ENCODE peak calls at places on chromosomes 13 and 19, in seven cellular contexts. Q, M, P, N, W, S and T are unnamed samples.

GRCh38 chr13:49560270-49561063 is 24.9 kb downstream of the RCBTB1 start:
- DNase-seq in Q (no peak), M (no peak), P (no peak), N (no peak), W (no peak), S (no peak), T (peak)

GRCh38 chr13:77871596-77871995 is 47.0 kb downstream of the EDNRB start:
- DNase-seq in Q (no peak), M (no peak), P (no peak), N (no peak), W (no peak), S (no peak), T (no peak)

GRCh38 chr19:27780367-27781065 is 1432.4 kb downstream of the UQCRFS1 start:
- DNase-seq in Q (no peak), M (no peak), P (no peak), N (no peak), W (no peak), S (no peak), T (no peak)

GRCh38 chr13:114064516-114065140 is 67.8 kb downstream of the RASA3 start:
- DNase-seq in Q (no peak), M (no peak), P (no peak), N (peak), W (no peak), S (peak), T (no peak)

GRCh38 chr19:12779162-12779993 is 4.0 kb upstream of the HOOK2 start:
- DNase-seq in Q (no peak), M (no peak), P (peak), N (peak), W (no peak), S (no peak), T (no peak)

GRCh38 chr13:98528663-98529064 is 48.2 kb downstream of the STK24 start:
- DNase-seq in Q (no peak), M (no peak), P (no peak), N (no peak), W (no peak), S (no peak), T (no peak)

GRCh38 chr13:94595006-94595942 is 678 bp downstream of the TGDS start:
- DNase-seq in Q (no peak), M (no peak), P (no peak), N (no peak), W (no peak), S (no peak), T (peak)

GRCh38 chr19:28652790-28653189 is 560.2 kb downstream of the UQCRFS1 start:
- DNase-seq in Q (no peak), M (no peak), P (no peak), N (no peak), W (no peak), S (no peak), T (no peak)

GRCh38 chr19:57099199-57099661 is 20.6 kb upstream of the USP29 start:
- DNase-seq in Q (no peak), M (no peak), P (peak), N (peak), W (no peak), S (peak), T (peak)

GRCh38 chr13:51000576-51001260 is 91.1 kb downstream of the RNASEH2B start:
- DNase-seq in Q (peak), M (no peak), P (no peak), N (peak), W (peak), S (no peak), T (no peak)

GRCh38 chr13:40668335-40668734 is 1.9 kb upstream of the FOXO1 start:
- DNase-seq in Q (peak), M (no peak), P (peak), N (peak), W (no peak), S (no peak), T (peak)

GRCh38 chr19:10402441-10403038 is 802 bp downstream of the CDC37 start:
- DNase-seq in Q (no peak), M (no peak), P (no peak), N (peak), W (no peak), S (peak), T (no peak)

GRCh38 chr13:65808061-65808460 is 1422.1 kb downstream of the PCDH9 start:
- DNase-seq in Q (no peak), M (no peak), P (no peak), N (no peak), W (no peak), S (no peak), T (no peak)

GRCh38 chr19:29665215-29665825 is at the start of gene PLEKHF1:
- DNase-seq in Q (peak), M (peak), P (peak), N (peak), W (no peak), S (peak), T (peak)

GRCh38 chr13:66264976-66265375 is 965.2 kb downstream of the PCDH9 start:
- DNase-seq in Q (no peak), M (no peak), P (no peak), N (no peak), W (no peak), S (no peak), T (no peak)

GRCh38 chr13:101915755-101916107 is 463.3 kb downstream of the ITGBL1 start:
- DNase-seq in Q (no peak), M (no peak), P (no peak), N (no peak), W (no peak), S (no peak), T (no peak)

GRCh38 chr13:99322297-99323103 is 15.3 kb upstream of the GPR183 start:
- DNase-seq in Q (no peak), M (no peak), P (no peak), N (no peak), W (no peak), S (no peak), T (no peak)

GRCh38 chr19:47701717-47702552 is 11.3 kb upstream of the EHD2 start:
- DNase-seq in Q (no peak), M (no peak), P (peak), N (no peak), W (no peak), S (no peak), T (no peak)

GRCh38 chr19:31268751-31269150 is 80.5 kb downstream of the TSHZ3 start:
- DNase-seq in Q (no peak), M (no peak), P (peak), N (no peak), W (no peak), S (no peak), T (no peak)

GRCh38 chr19:39796000-39796498 is 17.4 kb downstream of the LEUTX start:
- DNase-seq in Q (no peak), M (no peak), P (no peak), N (no peak), W (no peak), S (no peak), T (no peak)

GRCh38 chr19:13337181-13337580 is 169.1 kb downstream of the CACNA1A start:
- DNase-seq in Q (no peak), M (no peak), P (no peak), N (no peak), W (no peak), S (no peak), T (no peak)

GRCh38 chr13:65336916-65337315 is 1893.2 kb downstream of the PCDH9 start:
- DNase-seq in Q (no peak), M (no peak), P (no peak), N (no peak), W (no peak), S (no peak), T (no peak)

GRCh38 chr13:33937373-33938087 is 119.6 kb downstream of the RFC3 start:
- DNase-seq in Q (no peak), M (no peak), P (no peak), N (no peak), W (no peak), S (no peak), T (no peak)

GRCh38 chr13:29594710-29595379 is 643 bp downstream of the SLC7A1 start:
- DNase-seq in Q (peak), M (peak), P (peak), N (peak), W (no peak), S (peak), T (peak)

GRCh38 chr19:51803965-51804364 is 9.0 kb downstream of the FPR3 start:
- DNase-seq in Q (no peak), M (no peak), P (no peak), N (no peak), W (no peak), S (no peak), T (no peak)

GRCh38 chr13:99659234-99659633 is 158.0 kb downstream of the TM9SF2 start:
- DNase-seq in Q (no peak), M (no peak), P (no peak), N (no peak), W (no peak), S (no peak), T (no peak)

GRCh38 chr19:38838208-38838985 is 6.8 kb upstream of the ECH1 start:
- DNase-seq in Q (no peak), M (no peak), P (no peak), N (no peak), W (peak), S (no peak), T (no peak)

GRCh38 chr13:65095697-65096096 is 2134.4 kb downstream of the PCDH9 start:
- DNase-seq in Q (no peak), M (no peak), P (no peak), N (no peak), W (no peak), S (no peak), T (no peak)

GRCh38 chr19:2312819-2313501 is 5.0 kb upstream of the LINGO3 start:
- DNase-seq in Q (no peak), M (no peak), P (no peak), N (no peak), W (no peak), S (no peak), T (no peak)

GRCh38 chr13:35621989-35622388 is 145.5 kb upstream of the MAB21L1 start:
- DNase-seq in Q (no peak), M (no peak), P (no peak), N (no peak), W (no peak), S (no peak), T (no peak)

GRCh38 chr13:99056381-99057014 is 78.6 kb upstream of the DOCK9 start:
- DNase-seq in Q (no peak), M (no peak), P (no peak), N (no peak), W (no peak), S (no peak), T (no peak)

GRCh38 chr19:48511800-48512503 is at the start of gene LMTK3:
- DNase-seq in Q (no peak), M (no peak), P (no peak), N (no peak), W (no peak), S (peak), T (peak)

GRCh38 chr13:46122304-46122703 is 17.5 kb upstream of the CPB2 start:
- DNase-seq in Q (no peak), M (no peak), P (no peak), N (no peak), W (no peak), S (no peak), T (no peak)

GRCh38 chr19:13417054-13417453 is 89.2 kb downstream of the CACNA1A start:
- DNase-seq in Q (no peak), M (no peak), P (no peak), N (peak), W (no peak), S (no peak), T (no peak)

GRCh38 chr19:41936416-41936850 is 8.2 kb upstream of the ERFL start:
- DNase-seq in Q (no peak), M (no peak), P (no peak), N (no peak), W (peak), S (no peak), T (no peak)

GRCh38 chr19:3506384-3507340 is 551 bp downstream of the FZR1 start:
- DNase-seq in Q (no peak), M (no peak), P (peak), N (peak), W (no peak), S (peak), T (no peak)

GRCh38 chr19:19626516-19627441 is 1.2 kb downstream of the LPAR2 start:
- DNase-seq in Q (no peak), M (no peak), P (no peak), N (no peak), W (no peak), S (peak), T (peak)

GRCh38 chr19:56927791-56928207 is 87.3 kb upstream of the PEG3 start:
- DNase-seq in Q (no peak), M (no peak), P (no peak), N (no peak), W (no peak), S (no peak), T (no peak)

GRCh38 chr19:5579286-5579685 is 11.5 kb upstream of the TINCR start:
- DNase-seq in Q (no peak), M (no peak), P (no peak), N (no peak), W (no peak), S (no peak), T (no peak)

GRCh38 chr13:107035778-107036177 is 467.8 kb upstream of the ARGLU1 start:
- DNase-seq in Q (no peak), M (no peak), P (no peak), N (no peak), W (no peak), S (no peak), T (no peak)

GRCh38 chr19:55353356-55353802 is 1.1 kb downstream of the COX6B2 start:
- DNase-seq in Q (no peak), M (no peak), P (no peak), N (no peak), W (no peak), S (no peak), T (no peak)

GRCh38 chr19:55352040-55352439 is 2.5 kb downstream of the COX6B2 start:
- DNase-seq in Q (no peak), M (no peak), P (no peak), N (no peak), W (no peak), S (no peak), T (no peak)

GRCh38 chr19:55348317-55349034 is 6.0 kb downstream of the COX6B2 start:
- DNase-seq in Q (no peak), M (no peak), P (no peak), N (no peak), W (no peak), S (peak), T (no peak)

GRCh38 chr19:55352746-55353145 is 1.8 kb downstream of the COX6B2 start:
- DNase-seq in Q (no peak), M (no peak), P (no peak), N (no peak), W (no peak), S (no peak), T (no peak)

DNA sequence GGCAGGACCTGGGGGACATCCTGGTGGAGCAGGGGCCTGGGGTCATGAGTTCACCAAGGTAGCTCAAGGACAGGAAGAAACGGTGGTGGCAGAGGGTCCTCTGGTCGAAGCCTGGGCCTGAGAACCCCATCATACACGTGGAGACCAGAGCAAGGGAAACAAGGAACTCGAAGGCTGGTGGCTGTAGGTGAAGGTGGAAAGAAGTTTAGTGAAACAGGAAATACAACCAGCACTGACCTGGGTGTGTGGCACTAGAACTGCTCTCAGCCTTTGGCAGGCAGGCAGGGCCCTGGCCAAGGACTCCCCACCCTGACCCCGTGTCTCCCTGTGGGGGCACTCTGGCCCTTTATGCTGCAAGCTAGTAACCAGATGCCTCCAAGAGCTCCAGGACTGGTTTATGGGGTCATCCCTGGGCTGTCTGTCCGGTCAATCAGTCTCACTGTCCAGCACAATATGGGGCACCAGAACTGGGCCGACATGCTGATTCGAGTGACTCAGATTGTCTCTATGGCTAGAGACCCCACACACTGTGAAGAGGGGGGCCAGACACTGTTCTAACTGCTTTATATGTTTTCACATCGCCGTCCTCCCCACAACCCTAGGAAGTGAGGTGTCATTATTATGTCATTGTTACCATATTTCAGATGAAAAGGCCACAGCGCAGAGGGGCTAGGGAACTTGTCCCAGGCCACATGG is 3.8 kb downstream of the COX6B2 start:
- DNase-seq in Q (no peak), M (no peak), P (no peak), N (no peak), W (no peak), S (no peak), T (no peak)
- H3K27ac ChIP-seq in Q (no peak), M (no peak), P (no peak), N (no peak), W (no peak), S (no peak), T (no peak)

DNA sequence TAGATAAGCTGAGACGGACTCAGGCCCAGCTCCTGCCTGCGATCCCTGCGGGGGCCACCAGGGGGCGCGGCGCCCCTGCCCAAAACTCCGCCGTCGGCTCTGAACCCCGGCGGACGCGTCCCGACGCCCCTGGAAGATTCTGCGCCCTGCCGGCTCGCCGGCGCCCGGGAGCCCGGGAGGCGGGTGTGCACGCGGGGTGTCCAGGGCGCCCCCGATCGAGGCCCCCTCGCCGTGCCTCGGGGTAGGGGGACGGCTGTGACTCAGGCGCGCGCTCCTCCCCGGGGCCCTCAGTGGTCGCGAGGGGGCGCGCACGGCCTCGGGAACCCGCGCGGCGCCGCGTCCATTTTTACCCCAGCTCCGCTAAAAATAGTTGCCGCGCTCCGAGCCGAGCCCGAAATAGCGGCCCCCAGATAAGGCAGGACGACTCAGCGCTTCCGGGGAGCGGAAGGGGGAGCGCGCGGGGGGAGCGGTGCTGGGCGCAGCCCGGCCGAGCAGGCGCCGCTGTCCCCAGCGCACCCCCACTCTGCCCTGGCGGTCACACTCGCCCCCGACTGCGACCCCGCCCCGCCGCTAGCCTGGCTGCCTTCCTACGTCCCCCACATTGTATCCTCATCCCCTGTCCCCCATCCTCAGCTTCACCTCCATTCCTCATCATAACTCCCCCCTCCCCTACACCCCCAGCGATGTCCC is 16.0 kb upstream of the ERCC1 start:
- DNase-seq in Q (peak), M (peak), P (peak), N (peak), W (no peak), S (peak), T (peak)
- TF ChIP-seq CTCF in Q (peak), M (peak), P (peak), N (peak), W (peak), S (peak), T (peak)

GRCh38 chr19:15401397-15401710 is 17.4 kb downstream of the AKAP8L start:
- DNase-seq in Q (no peak), M (no peak), P (peak), N (no peak), W (no peak), S (no peak), T (no peak)

GRCh38 chr19:15402411-15403150 is 16.2 kb downstream of the AKAP8L start:
- DNase-seq in Q (no peak), M (no peak), P (peak), N (peak), W (no peak), S (no peak), T (no peak)

GRCh38 chr19:15404780-15405211 is 14.0 kb downstream of the AKAP8L start:
- DNase-seq in Q (no peak), M (no peak), P (peak), N (no peak), W (no peak), S (no peak), T (no peak)

GRCh38 chr19:15404097-15404779 is 14.6 kb downstream of the AKAP8L start:
- DNase-seq in Q (no peak), M (no peak), P (peak), N (no peak), W (no peak), S (no peak), T (no peak)

GRCh38 chr19:15403151-15403531 is 15.6 kb downstream of the AKAP8L start:
- DNase-seq in Q (no peak), M (no peak), P (peak), N (no peak), W (no peak), S (no peak), T (no peak)
- H3K27ac ChIP-seq in Q (peak), M (peak), P (peak), N (peak), W (no peak), S (no peak), T (no peak)

DNA sequence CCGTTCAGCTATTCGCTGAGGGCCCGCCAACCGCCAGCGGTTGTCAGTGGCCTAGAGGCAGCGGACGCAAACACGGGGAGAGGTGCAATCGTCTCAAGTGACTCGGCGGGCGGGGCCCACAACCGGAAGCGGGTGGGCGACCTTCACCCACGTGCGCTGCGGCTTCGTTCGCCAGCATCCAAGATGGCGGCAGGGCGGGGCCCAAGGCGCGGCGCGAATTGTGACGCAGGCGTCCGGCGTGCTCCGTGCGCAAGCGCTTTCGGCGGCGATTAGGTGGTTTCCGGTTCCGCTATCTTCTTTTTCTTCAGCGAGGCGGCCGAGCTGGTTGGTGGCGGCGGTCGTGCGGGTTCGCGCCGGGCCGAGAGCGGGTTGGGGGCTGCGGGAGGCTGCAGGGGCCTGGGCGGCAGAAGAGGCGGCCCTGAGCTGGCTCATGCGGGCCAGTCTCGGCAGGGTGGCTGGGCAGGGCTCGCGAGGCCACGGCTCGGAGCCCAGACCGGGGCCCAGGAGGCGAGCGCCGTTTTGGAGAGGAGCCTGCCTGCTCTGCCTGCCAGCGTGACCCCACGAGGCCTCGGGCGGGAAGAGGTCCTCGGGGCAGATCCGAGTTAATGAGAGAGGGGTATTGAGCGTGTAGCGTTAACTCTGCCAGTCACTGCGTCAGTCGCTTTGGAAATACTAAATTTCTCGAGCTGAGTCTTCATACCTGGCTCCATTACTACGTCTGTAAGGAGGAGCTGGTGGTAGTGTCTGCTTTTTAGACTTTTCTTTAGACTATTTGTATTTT is at the start of gene UBA52:
- DNase-seq in Q (peak), M (peak), P (peak), N (peak), W (peak), S (peak), T (peak)
- TF ChIP-seq CTCF in Q (no peak), M (no peak), P (no peak), N (no peak), W (no peak), S (no peak), T (no peak)

GRCh38 chr19:16851031-16851712 is 22.0 kb downstream of the SIN3B start:
- DNase-seq in Q (no peak), M (no peak), P (no peak), N (no peak), W (no peak), S (no peak), T (no peak)
- H3K27ac ChIP-seq in Q (no peak), M (no peak), P (no peak), N (no peak), W (no peak), S (no peak), T (no peak)